ENCODE peak calls at places on chromosome X, in seven cellular contexts. C, E, V, H, N, Y and X are unnamed samples.

GRCh38 chrX:443676-444210 is 57.0 kb upstream of the PPP2R3B start:
- DNase-seq in Y (no peak), E (no peak), C (no peak), H (no peak), N (no peak), V (no peak), X (no peak)

GRCh38 chrX:134544614-134545255 is 84.8 kb downstream of the HPRT1 start:
- DNase-seq in V (peak), H (no peak), N (no peak), Y (no peak), E (no peak), C (no peak), X (peak)

GRCh38 chrX:149504226-149504914 is 736 bp downstream of the IDS start:
- DNase-seq in C (peak), V (peak), N (peak), H (peak), E (no peak), Y (peak), X (no peak)

GRCh38 chrX:46735625-46736024 is 23.3 kb downstream of the SLC9A7 start:
- DNase-seq in V (no peak), H (no peak), N (no peak), E (no peak), Y (no peak), C (no peak), X (no peak)

GRCh38 chrX:83934220-83934619 is 73.3 kb downstream of the CYLC1 start:
- DNase-seq in H (no peak), C (no peak), E (no peak), N (no peak), V (no peak), Y (peak), X (no peak)

GRCh38 chrX:149497626-149498025 is 7.5 kb downstream of the IDS start:
- DNase-seq in N (no peak), E (no peak), C (no peak), V (no peak), Y (peak), H (no peak), X (peak)

GRCh38 chrX:123425904-123426303 is 241.8 kb downstream of the GRIA3 start:
- DNase-seq in Y (peak), N (no peak), V (no peak), E (no peak), H (no peak), C (no peak), X (no peak)

GRCh38 chrX:48957827-48958634 is 624 bp upstream of the OTUD5 start:
- DNase-seq in N (peak), Y (peak), E (peak), H (peak), C (peak), V (peak), X (peak)

GRCh38 chrX:39756086-39756883 is 341.5 kb downstream of the BCOR start:
- DNase-seq in E (peak), N (no peak), H (no peak), C (no peak), Y (no peak), V (no peak), X (no peak)